ENCODE peak calls at places on chromosomes 16 and 17, in five cellular contexts. D is SK-N-SH, K is breast epithelium, Z is stomach, Q is endodermal cell. V is an unnamed sample.

GRCh38 chr17:15479697-15480096 is 12.3 kb upstream of the CDRT4 start:
- DNase-seq in D (no peak), Z (no peak), K (no peak), Q (no peak), V (no peak)

GRCh38 chr17:13888043-13888442 is 181.3 kb upstream of the COX10 start:
- DNase-seq in K (no peak), Z (peak), D (peak), Q (no peak), V (no peak)

GRCh38 chr16:23670137-23670776 is 8.4 kb upstream of the PLK1 start:
- DNase-seq in Z (no peak), D (no peak), Q (no peak), K (no peak), V (no peak)

GRCh38 chr17:29617125-29617480 is 5.6 kb downstream of the CORO6 start:
- DNase-seq in K (peak), Z (peak), Q (peak), D (peak), V (peak)

GRCh38 chr16:8138666-8139065 is 451.6 kb downstream of the TMEM114 start:
- DNase-seq in Z (no peak), Q (no peak), K (no peak), D (no peak), V (no peak)

GRCh38 chr17:80169784-80170500 is at the start of gene CARD14:
- DNase-seq in Z (peak), D (peak), K (peak), Q (no peak), V (no peak)

GRCh38 chr16:66746682-66747081 is 4.7 kb downstream of the DYNC1LI2 start:
- DNase-seq in Z (no peak), D (no peak), K (no peak), Q (no peak), V (no peak)

GRCh38 chr16:21167360-21167759 is 8.9 kb downstream of the LDAF1 start:
- DNase-seq in Z (no peak), D (no peak), K (no peak), Q (no peak), V (no peak)

GRCh38 chr17:2982854-2983636 is 80.4 kb downstream of the OR1D5 start:
- DNase-seq in Z (no peak), D (no peak), Q (no peak), K (peak), V (peak)

GRCh38 chr16:53415504-53415903 is 18.8 kb upstream of the RBL2 start:
- DNase-seq in Q (peak), K (no peak), D (no peak), Z (no peak), V (no peak)

GRCh38 chr16:88369447-88370008 is 13.2 kb upstream of the ZNF469 start:
- DNase-seq in K (no peak), Q (no peak), Z (no peak), D (no peak), V (no peak)

GRCh38 chr17:17191346-17191792 is 14.8 kb downstream of the PLD6 start:
- DNase-seq in Z (no peak), D (no peak), K (no peak), Q (no peak), V (no peak)

GRCh38 chr17:45226620-45227019 is 4.9 kb downstream of the FMNL1 start:
- DNase-seq in Q (no peak), Z (no peak), D (no peak), K (no peak), V (no peak)

GRCh38 chr16:81522141-81522701 is 77.6 kb downstream of the CMIP start:
- DNase-seq in D (peak), K (no peak), Z (no peak), Q (peak), V (no peak)

GRCh38 chr17:17729620-17730249 is 48.5 kb downstream of the RAI1 start:
- DNase-seq in Q (peak), D (peak), K (no peak), Z (peak), V (peak)

GRCh38 chr17:71423871-71424546 is 696.8 kb upstream of the SOX9 start:
- DNase-seq in K (no peak), Z (no peak), D (no peak), Q (peak), V (no peak)

GRCh38 chr16:51404386-51404785 is 253.3 kb upstream of the SALL1 start:
- DNase-seq in Z (no peak), K (no peak), D (no peak), Q (no peak), V (no peak)

GRCh38 chr17:70053241-70054234 is 21.5 kb upstream of the KCNJ16 start:
- DNase-seq in Q (no peak), D (no peak), Z (no peak), K (no peak), V (no peak)

GRCh38 chr17:81858967-81859905 is 1.1 kb downstream of the P4HB start:
- DNase-seq in Z (no peak), K (no peak), D (no peak), Q (no peak), V (no peak)

GRCh38 chr17:9003355-9004131 is 17.8 kb upstream of the NTN1 start:
- DNase-seq in K (no peak), Z (no peak), D (peak), Q (peak), V (peak)

GRCh38 chr17:42183741-42184711 is 1.2 kb downstream of the HCRT start:
- DNase-seq in D (peak), K (no peak), Z (peak), Q (peak), V (peak)

GRCh38 chr17:48123111-48123510 is 15.5 kb downstream of the SNX11 start:
- DNase-seq in Q (peak), K (no peak), Z (no peak), D (no peak), V (no peak)

GRCh38 chr16:30882429-30883310 is 11.2 kb downstream of the BCL7C start:
- DNase-seq in Z (no peak), D (no peak), Q (no peak), K (no peak), V (no peak)

GRCh38 chr16:1713331-1713730 is 7.3 kb downstream of the MAPK8IP3 start:
- DNase-seq in Z (no peak), K (no peak), D (no peak), Q (no peak), V (no peak)

GRCh38 chr17:64124609-64125008 is 5.3 kb downstream of the ERN1 start:
- DNase-seq in Q (no peak), K (no peak), D (no peak), Z (no peak), V (no peak)

GRCh38 chr16:26569793-26570192 is 496.9 kb upstream of the C16orf82 start:
- DNase-seq in K (no peak), Q (peak), D (no peak), Z (no peak), V (no peak)

GRCh38 chr16:17564856-17565255 is 94.1 kb upstream of the XYLT1 start:
- DNase-seq in Z (no peak), D (no peak), Q (no peak), K (no peak), V (no peak)

GRCh38 chr17:8542599-8542998 is 87.9 kb downstream of the MYH10 start:
- DNase-seq in D (no peak), Q (no peak), K (no peak), Z (no peak), V (no peak)

GRCh38 chr17:37273419-37274051 is 102.2 kb upstream of the C17orf78 start:
- DNase-seq in K (no peak), D (peak), Q (no peak), Z (no peak), V (no peak)

GRCh38 chr16:57615813-57616212 is 12.6 kb upstream of the ADGRG1 start:
- DNase-seq in Q (peak), D (peak), Z (peak), K (no peak), V (no peak)

GRCh38 chr17:63356275-63356905 is 89.7 kb downstream of the CYB561 start:
- DNase-seq in Q (no peak), Z (no peak), K (no peak), D (no peak), V (no peak)

GRCh38 chr16:7962480-7962879 is 627.8 kb downstream of the TMEM114 start:
- DNase-seq in Z (no peak), Q (no peak), K (no peak), D (no peak), V (no peak)

GRCh38 chr17:3864534-3864933 is 18.5 kb upstream of the NCBP3 start:
- DNase-seq in D (no peak), K (no peak), Z (no peak), Q (no peak), V (no peak)

GRCh38 chr17:77506371-77506991 is 365.7 kb downstream of the SEC14L1 start:
- DNase-seq in Z (no peak), D (peak), Q (peak), K (no peak), V (no peak)

GRCh38 chr17:82545071-82545462 is 25.5 kb downstream of the FOXK2 start:
- DNase-seq in Z (no peak), D (no peak), Q (no peak), K (no peak), V (no peak)

GRCh38 chr16:70589998-70590471 is 56.3 kb upstream of the IL34 start:
- DNase-seq in D (peak), Q (no peak), Z (no peak), K (peak), V (no peak)

GRCh38 chr16:88375236-88376052 is 7.3 kb upstream of the ZNF469 start:
- DNase-seq in D (peak), Q (no peak), Z (no peak), K (peak), V (no peak)

GRCh38 chr16:3597226-3597625 is 14.2 kb downstream of the SLX4 start:
- DNase-seq in Q (no peak), K (no peak), D (no peak), Z (no peak), V (no peak)

DNA sequence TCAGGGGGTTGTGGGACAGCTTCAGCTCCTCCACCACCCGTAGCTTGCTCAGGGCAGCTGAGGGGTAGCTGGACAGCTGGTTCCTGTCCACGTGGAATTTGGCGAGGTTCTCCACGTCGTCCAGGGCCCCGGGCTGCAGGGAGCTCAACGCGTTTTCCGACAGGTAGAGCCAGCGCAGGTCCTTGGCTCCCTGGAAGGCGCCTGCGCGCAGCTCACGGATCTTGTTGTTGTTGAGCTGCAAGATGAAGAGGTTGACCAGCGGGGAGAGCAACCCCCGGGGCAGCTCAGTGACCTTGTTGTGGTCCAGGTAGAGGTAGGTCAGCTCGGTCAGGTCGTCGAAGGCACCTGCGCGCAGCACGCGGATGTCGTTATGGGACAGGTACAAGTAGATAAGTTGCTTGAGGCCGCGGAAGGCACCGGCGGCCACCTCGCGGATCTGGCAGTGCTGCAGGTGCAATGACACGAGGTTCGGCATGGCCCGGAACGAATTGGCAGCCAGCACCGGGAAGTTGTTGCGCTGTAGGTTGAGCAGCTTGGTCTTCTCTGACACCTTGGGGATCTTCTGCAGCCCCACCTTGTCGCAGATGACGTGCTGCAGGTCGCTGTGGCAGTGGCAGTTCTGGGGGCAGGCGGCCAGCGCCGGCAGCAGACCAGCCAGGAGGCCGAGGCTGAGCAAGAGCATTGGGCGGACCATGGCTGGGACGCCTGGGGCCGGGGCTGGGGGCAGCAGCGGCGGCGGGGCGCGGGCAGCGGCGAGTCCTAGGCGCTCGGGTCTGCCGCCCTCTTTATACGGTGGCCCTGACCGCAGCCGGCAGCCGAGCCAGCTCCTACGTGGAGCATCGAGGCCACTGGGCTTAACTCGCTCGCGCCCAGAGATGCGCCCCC is at the start of gene CHAD:
- DNase-seq in Q (peak), K (no peak), D (peak), Z (no peak), V (no peak)
- H3K27ac ChIP-seq in Q (no peak), K (peak), D (no peak), Z (peak), V (no peak)

GRCh38 chr17:66348605-66349165 is 46.3 kb downstream of the PRKCA start:
- DNase-seq in K (no peak), D (peak), Q (no peak), Z (peak), V (no peak)
- H3K27ac ChIP-seq in K (no peak), D (peak), Q (no peak), Z (peak), V (no peak)

GRCh38 chr16:12091569-12092346 is 115.2 kb downstream of the SNX29 start:
- DNase-seq in K (no peak), D (no peak), Z (no peak), Q (no peak), V (no peak)
- H3K27ac ChIP-seq in K (peak), D (no peak), Z (no peak), Q (peak), V (no peak)

GRCh38 chr16:90010676-90011075 is 8.6 kb downstream of the DBNDD1 start:
- DNase-seq in Q (no peak), K (no peak), D (peak), Z (no peak), V (no peak)

GRCh38 chr16:90007015-90007414 is 12.2 kb downstream of the DBNDD1 start:
- DNase-seq in K (no peak), Q (no peak), D (no peak), Z (no peak), V (no peak)

GRCh38 chr16:90008708-90009145 is 10.5 kb downstream of the DBNDD1 start:
- DNase-seq in Z (no peak), K (no peak), D (no peak), Q (no peak), V (no peak)

GRCh38 chr16:90011196-90011819 is 7.9 kb downstream of the DBNDD1 start:
- DNase-seq in Z (no peak), D (no peak), K (no peak), Q (no peak), V (no peak)

DNA sequence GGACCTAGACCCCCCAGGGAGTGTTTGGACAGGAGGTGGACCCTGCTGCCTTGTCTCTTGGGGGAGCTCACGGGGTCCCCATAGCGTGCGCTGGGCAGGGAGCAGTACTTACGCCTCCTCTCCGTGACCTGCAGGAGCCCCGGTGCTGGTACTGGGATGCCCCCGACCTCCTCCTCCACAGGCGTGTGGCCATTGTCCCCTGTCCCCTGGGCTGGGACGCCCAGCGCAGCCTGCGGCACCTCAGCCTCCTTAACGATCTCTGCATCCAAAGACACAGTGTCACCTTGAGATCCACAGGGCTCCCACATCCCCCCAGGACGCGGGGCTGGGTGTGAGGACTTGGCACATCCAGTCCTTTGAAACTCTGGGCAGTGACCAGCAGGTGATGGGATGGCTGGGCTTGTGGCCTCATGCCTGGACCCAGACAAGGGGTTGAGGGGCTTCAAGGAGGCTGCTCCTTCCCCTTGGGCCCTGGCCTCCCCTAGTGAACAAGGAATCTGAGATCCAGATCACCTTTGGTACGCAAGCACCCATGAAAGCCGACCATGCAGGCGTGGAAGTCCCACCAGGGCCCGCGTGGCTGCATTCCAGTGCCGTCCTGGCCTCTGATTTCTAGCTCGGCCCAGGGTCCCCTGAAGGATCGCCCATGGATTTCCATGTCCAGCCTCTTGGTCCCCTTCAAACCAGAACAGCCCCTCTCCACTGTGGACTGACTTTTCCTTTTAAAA is 9.9 kb downstream of the DBNDD1 start:
- DNase-seq in D (no peak), Q (no peak), Z (no peak), K (no peak), V (no peak)
- H3K27ac ChIP-seq in D (no peak), Q (no peak), Z (no peak), K (no peak), V (no peak)

DNA sequence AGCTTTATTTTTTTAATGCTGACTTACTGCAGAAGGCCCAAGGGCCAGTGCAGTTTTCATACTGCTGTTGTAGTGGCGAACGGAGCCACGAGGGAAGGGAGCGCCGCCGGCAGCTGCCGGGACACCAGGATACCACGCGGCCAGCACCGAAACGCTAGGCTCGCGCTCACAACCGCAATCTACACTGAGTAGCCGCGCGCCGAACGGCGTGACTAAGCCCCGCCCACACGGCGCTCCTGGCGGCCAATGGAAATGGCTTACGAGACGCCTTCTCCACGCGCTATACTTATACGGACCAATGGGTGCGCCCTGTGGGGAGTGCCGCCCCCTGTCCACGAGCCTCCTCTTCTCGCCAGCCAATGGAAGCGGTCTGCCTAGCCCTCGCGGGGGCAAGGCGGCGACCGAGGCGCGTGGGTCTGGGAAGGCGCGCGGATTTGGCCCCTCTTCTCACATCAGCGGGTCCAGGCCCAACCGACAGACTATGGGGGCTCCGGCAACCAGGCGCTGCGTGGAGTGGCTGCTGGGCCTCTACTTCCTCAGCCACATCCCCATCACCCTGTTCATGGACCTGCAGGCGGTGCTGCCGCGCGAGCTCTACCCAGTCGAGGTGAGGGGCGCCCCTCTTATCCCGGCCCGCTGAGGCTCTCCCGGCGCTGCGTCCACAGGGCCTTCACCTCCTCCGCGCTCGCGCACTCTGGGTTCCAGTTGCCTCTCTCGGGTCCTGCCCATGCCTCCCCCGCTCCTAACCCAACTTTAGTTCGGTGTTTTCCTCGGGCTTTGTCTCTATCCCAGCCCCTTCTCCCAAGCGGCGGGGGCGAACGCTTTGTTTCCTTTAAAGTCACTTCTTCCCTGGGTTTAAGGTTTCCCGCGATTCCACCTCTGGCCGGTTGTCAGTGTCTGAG is at the start of gene TMEM97:
- DNase-seq in Z (peak), K (peak), D (peak), Q (peak), V (peak)
- H3K27ac ChIP-seq in Z (peak), K (peak), D (peak), Q (peak), V (no peak)